ENCODE peak calls at places on chromosomes 1 and 21, in six cellular contexts. J is NB4, O is AG10803, U is tibial artery, H is MM.1S, Y is adrenal gland. K is an unnamed sample.

GRCh38 chr21:40210251-40210650 is 343.0 kb downstream of the PCP4 start:
- DNase-seq in J (no peak), O (no peak), U (no peak), H (no peak), Y (no peak), K (no peak)

GRCh38 chr1:156221986-156222692 is 9.3 kb downstream of the PMF1 start:
- DNase-seq in J (no peak), O (no peak), U (no peak), H (no peak), Y (no peak), K (no peak)

GRCh38 chr21:25555492-25555891 is 51.8 kb downstream of the MRPL39 start:
- DNase-seq in J (no peak), O (no peak), U (no peak), H (no peak), Y (no peak), K (no peak)

GRCh38 chr1:85201340-85202091 is 700 bp upstream of the SYDE2 start:
- DNase-seq in J (peak; percentile 72), O (peak; percentile 66), U (peak; percentile 67), H (peak; percentile 58), Y (peak; percentile 66), K (peak; percentile 3)

GRCh38 chr1:32736812-32737791 is 34.5 kb upstream of the SYNC start:
- DNase-seq in J (no peak), O (no peak), U (no peak), H (no peak), Y (peak; percentile 55), K (no peak)

GRCh38 chr1:63330331-63330916 is 8.1 kb downstream of the FOXD3 start:
- DNase-seq in J (no peak), O (no peak), U (no peak), H (no peak), Y (no peak), K (no peak)

GRCh38 chr1:168121314-168122029 is 15.3 kb downstream of the GPR161 start:
- DNase-seq in J (no peak), O (peak; percentile 92), U (peak; percentile 61), H (no peak), Y (peak; percentile 44), K (no peak)

GRCh38 chr1:48776400-48777218 is at the start of gene BEND5:
- DNase-seq in J (peak; percentile 18), O (no peak), U (peak; percentile 31), H (no peak), Y (peak; percentile 73), K (peak; percentile 58)

GRCh38 chr1:44811714-44812151 is 3.4 kb downstream of the BTBD19 start:
- DNase-seq in J (peak; percentile 20), O (peak; percentile 80), U (peak; percentile 31), H (no peak), Y (peak; percentile 76), K (peak; percentile 57)

GRCh38 chr1:47439151-47440051 is 1.6 kb downstream of the FOXD2 start:
- DNase-seq in J (no peak), O (no peak), U (no peak), H (no peak), Y (no peak), K (no peak)

GRCh38 chr1:204520834-204521709 is 4.9 kb downstream of the MDM4 start:
- DNase-seq in J (peak; percentile 69), O (peak; percentile 56), U (no peak), H (peak; percentile 99), Y (no peak), K (no peak)

GRCh38 chr1:184210048-184210447 is 158.5 kb downstream of the TSEN15 start:
- DNase-seq in J (no peak), O (peak; percentile 96), U (no peak), H (no peak), Y (peak; percentile 55), K (no peak)

GRCh38 chr21:45662623-45663015 is 19.1 kb downstream of the PCBP3 start:
- DNase-seq in J (no peak), O (no peak), U (no peak), H (no peak), Y (no peak), K (no peak)

GRCh38 chr21:34091607-34092006 is 18.2 kb downstream of the MRPS6 start:
- DNase-seq in J (peak; percentile 13), O (no peak), U (no peak), H (no peak), Y (no peak), K (no peak)

GRCh38 chr1:5368211-5368610 is 624.0 kb downstream of the NPHP4 start:
- DNase-seq in J (no peak), O (no peak), U (no peak), H (no peak), Y (no peak), K (no peak)

GRCh38 chr1:231950732-231951131 is 324.1 kb downstream of the DISC1 start:
- DNase-seq in J (no peak), O (no peak), U (no peak), H (no peak), Y (no peak), K (no peak)

GRCh38 chr21:31162827-31163226 is 124.6 kb upstream of the KRTAP19-8 start:
- DNase-seq in J (no peak), O (peak; percentile 23), U (no peak), H (no peak), Y (no peak), K (peak; percentile 50)

GRCh38 chr1:78370356-78370755 is 120.4 kb upstream of the PTGFR start:
- DNase-seq in J (no peak), O (peak; percentile 78), U (no peak), H (peak; percentile 46), Y (no peak), K (no peak)

GRCh38 chr1:168974117-168974516 is 132.4 kb upstream of the ATP1B1 start:
- DNase-seq in J (no peak), O (no peak), U (no peak), H (no peak), Y (no peak), K (no peak)

GRCh38 chr1:17194981-17195528 is 9.9 kb upstream of the PADI1 start:
- DNase-seq in J (no peak), O (no peak), U (no peak), H (no peak), Y (no peak), K (no peak)

GRCh38 chr1:229227298-229227919 is 43.5 kb upstream of the RAB4A start:
- DNase-seq in J (peak; percentile 86), O (peak; percentile 54), U (peak; percentile 77), H (peak; percentile 77), Y (peak; percentile 71), K (peak; percentile 83)

GRCh38 chr1:168079761-168080160 is 57.0 kb downstream of the GPR161 start:
- DNase-seq in J (no peak), O (peak; percentile 81), U (no peak), H (no peak), Y (no peak), K (no peak)

GRCh38 chr1:219412772-219413171 is 200.1 kb downstream of the ZC3H11B start:
- DNase-seq in J (no peak), O (peak; percentile 58), U (no peak), H (no peak), Y (no peak), K (no peak)

GRCh38 chr1:168088511-168089325 is 48.0 kb downstream of the GPR161 start:
- DNase-seq in J (peak; percentile 10), O (no peak), U (no peak), H (no peak), Y (no peak), K (no peak)

GRCh38 chr1:29991025-29991424 is 732.4 kb downstream of the MATN1 start:
- DNase-seq in J (no peak), O (no peak), U (no peak), H (no peak), Y (no peak), K (no peak)

GRCh38 chr21:36456714-36457399 is 23.1 kb downstream of the CLDN14 start:
- DNase-seq in J (no peak), O (no peak), U (no peak), H (no peak), Y (no peak), K (no peak)

GRCh38 chr1:209890606-209891330 is 47.2 kb upstream of the SYT14 start:
- DNase-seq in J (no peak), O (no peak), U (no peak), H (no peak), Y (no peak), K (no peak)

GRCh38 chr21:41678944-41679343 is 87.9 kb downstream of the RIPK4 start:
- DNase-seq in J (peak; percentile 74), O (peak; percentile 97), U (peak; percentile 88), H (peak; percentile 62), Y (peak; percentile 89), K (peak; percentile 75)

GRCh38 chr1:95233321-95233736 is 681 bp upstream of the RWDD3 start:
- DNase-seq in J (no peak), O (peak; percentile 11), U (peak; percentile 38), H (no peak), Y (peak; percentile 59), K (no peak)

GRCh38 chr1:95230256-95230655 is 3.8 kb upstream of the RWDD3 start:
- DNase-seq in J (no peak), O (no peak), U (no peak), H (no peak), Y (no peak), K (no peak)

GRCh38 chr1:95230768-95231191 is 3.2 kb upstream of the RWDD3 start:
- DNase-seq in J (no peak), O (no peak), U (no peak), H (no peak), Y (no peak), K (no peak)

GRCh38 chr1:95233737-95234493 is at the start of gene RWDD3:
- DNase-seq in J (peak; percentile 89), O (peak; percentile 90), U (peak; percentile 94), H (peak; percentile 85), Y (peak; percentile 92), K (peak; percentile 85)

GRCh38 chr1:95232646-95233320 is 1.2 kb upstream of the RWDD3 start:
- DNase-seq in J (no peak), O (peak; percentile 24), U (no peak), H (no peak), Y (peak; percentile 22), K (no peak)
- H3K4me3 ChIP-seq in J (no peak overlapping the region), O (peak overlapping the region; percentile 74), U (peak overlapping the region; percentile 94), H (no peak overlapping the region), Y (peak overlapping the region; percentile 82), K (no peak overlapping the region)

DNA sequence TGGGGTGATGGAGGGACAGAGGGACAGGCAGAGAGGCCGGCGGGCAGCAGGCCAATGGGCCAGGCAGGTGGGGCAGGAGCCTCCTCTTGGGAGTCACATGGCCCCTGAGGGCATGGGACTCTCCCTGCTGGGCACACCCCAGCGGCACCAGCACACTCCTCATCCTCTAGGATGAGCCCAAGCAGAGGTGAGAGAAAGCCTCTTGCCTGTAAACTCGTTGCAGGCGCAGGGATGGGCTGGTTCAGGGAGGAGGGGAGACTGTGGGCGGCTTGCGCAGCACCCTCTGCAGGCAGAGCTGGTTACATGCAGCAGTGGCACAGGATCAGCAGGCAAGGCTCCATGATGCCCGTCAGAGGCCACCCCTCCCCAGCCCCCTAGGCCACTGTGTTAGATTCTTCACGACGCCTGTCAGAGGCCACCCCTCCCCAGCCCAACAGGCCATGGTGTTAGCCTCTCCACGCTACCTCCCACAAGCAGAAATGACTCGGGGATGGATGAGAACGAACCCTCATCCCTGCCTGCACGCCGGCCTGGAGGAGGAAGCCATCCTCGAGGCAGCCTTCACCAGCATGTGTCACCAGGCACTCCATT is 209.7 kb upstream of the VAMP3 start:
- DNase-seq in J (peak; percentile 37), O (no peak), U (no peak), H (no peak), Y (no peak), K (peak; percentile 61)
- TF ChIP-seq CTCF in J (peak; percentile 65), O (peak; percentile 34), U (no peak), H (peak; percentile 19), Y (no peak), K (peak; percentile 61)

GRCh38 chr1:226526801-226527595 is 21.6 kb upstream of the STUM start:
- DNase-seq in J (no peak), O (no peak), U (no peak), H (peak; percentile 78), Y (peak; percentile 70), K (peak; percentile 38)
- H3K4me3 ChIP-seq in J (no peak overlapping the region), O (no peak overlapping the region), U (peak overlapping the region; percentile 8), H (peak overlapping the region; percentile 47), Y (peak overlapping the region; percentile 19), K (peak overlapping the region; percentile 13)

GRCh38 chr1:10642403-10643080 is 153.9 kb downstream of the CASZ1 start:
- DNase-seq in J (no peak), O (no peak), U (no peak), H (no peak), Y (no peak), K (no peak)
- TF ChIP-seq CTCF in J (no peak), O (no peak), U (no peak), H (no peak), Y (no peak), K (no peak)